ENCODE peak calls at places on chromosomes 6 and 20, in seven cellular contexts. P is prostate gland, X is gastrocnemius medialis, Y is uterus, W is HCT116, Z is ovary, R is transverse colon. C is an unnamed sample.

GRCh38 chr20:45105317-45105716 is 4.4 kb upstream of the KCNS1 start:
- DNase-seq in W (no peak), P (no peak), Z (no peak), R (no peak), X (no peak), Y (no peak), C (no peak)

GRCh38 chr6:32173051-32173727 is 2.7 kb downstream of the AGPAT1 start:
- DNase-seq in W (no peak), R (no peak), P (no peak), X (no peak), Z (no peak), Y (no peak), C (no peak)

GRCh38 chr20:31475032-31475431 is at the start of the genes DEFB124 and REM1:
- DNase-seq in Z (no peak), W (no peak), X (no peak), Y (peak; percentile 73), R (no peak), P (no peak), C (no peak)

GRCh38 chr6:34248198-34248726 is 544 bp downstream of the SMIM29 start:
- DNase-seq in Z (peak; percentile 45), R (peak; percentile 75), X (peak; percentile 70), W (no peak), Y (peak; percentile 72), P (no peak), C (peak; percentile 61)

GRCh38 chr6:110476046-110476849 is at the start of gene SLC22A16:
- DNase-seq in Y (no peak), Z (no peak), R (no peak), X (no peak), W (no peak), P (no peak), C (no peak)

GRCh38 chr6:109315331-109316129 is 66.7 kb downstream of the CD164 start:
- DNase-seq in Y (no peak), W (no peak), Z (no peak), R (no peak), P (no peak), X (no peak), C (no peak)

GRCh38 chr6:163415620-163416379 is 1.3 kb downstream of the QKI start:
- DNase-seq in R (peak; percentile 41), Y (peak; percentile 30), W (no peak), P (peak; percentile 49), X (peak; percentile 73), Z (peak; percentile 35), C (no peak)

GRCh38 chr20:44026932-44027685 is 112.5 kb downstream of the TOX2 start:
- DNase-seq in X (no peak), Z (no peak), R (no peak), W (no peak), P (no peak), Y (no peak), C (no peak)

GRCh38 chr20:54088430-54088829 is 18.0 kb upstream of the BCAS1 start:
- DNase-seq in Y (no peak), X (no peak), W (no peak), P (no peak), Z (no peak), R (no peak), C (no peak)

GRCh38 chr6:80003841-80004198 is 629 bp upstream of the TTK start:
- DNase-seq in P (peak; percentile 7), X (no peak), Y (no peak), R (peak; percentile 24), W (no peak), Z (no peak), C (peak; percentile 9)

GRCh38 chr6:150296890-150297289 is 71.9 kb upstream of the IYD start:
- DNase-seq in P (no peak), X (no peak), W (no peak), Z (no peak), R (no peak), Y (no peak), C (no peak)

GRCh38 chr6:3183071-3183470 is 25.7 kb upstream of the TUBB2A start:
- DNase-seq in W (no peak), Y (no peak), R (no peak), P (no peak), Z (no peak), X (no peak), C (no peak)

GRCh38 chr6:12353731-12354130 is 63.6 kb downstream of the EDN1 start:
- DNase-seq in R (no peak), Y (no peak), Z (no peak), X (no peak), W (no peak), P (peak; percentile 39), C (no peak)

GRCh38 chr6:86477510-86478166 is 459.7 kb upstream of the HTR1E start:
- DNase-seq in X (no peak), W (no peak), Z (no peak), R (no peak), P (no peak), Y (no peak), C (no peak)

GRCh38 chr20:47330933-47331708 is 25.4 kb downstream of the ZMYND8 start:
- DNase-seq in P (no peak), X (no peak), Z (no peak), R (peak; percentile 51), Y (no peak), W (peak; percentile 76), C (no peak)

GRCh38 chr6:44057238-44057930 is 69.9 kb downstream of the MRPL14 start:
- DNase-seq in Z (no peak), P (no peak), X (no peak), R (no peak), W (no peak), Y (no peak), C (no peak)

GRCh38 chr6:84906514-84906913 is 142.1 kb upstream of the TBX18 start:
- DNase-seq in P (no peak), X (no peak), Z (no peak), R (no peak), Y (no peak), W (no peak), C (no peak)

GRCh38 chr6:30600576-30600975 is 16.5 kb downstream of the PPP1R10 start:
- DNase-seq in P (no peak), X (no peak), Z (no peak), R (no peak), Y (no peak), W (no peak), C (no peak)

GRCh38 chr6:104014560-104014959 is 845.2 kb downstream of the HACE1 start:
- DNase-seq in Z (no peak), Y (no peak), P (no peak), W (no peak), R (no peak), X (no peak), C (no peak)

GRCh38 chr20:1579488-1579887 is 22.0 kb upstream of the SIRPD start:
- DNase-seq in Z (no peak), Y (no peak), P (no peak), R (no peak), W (no peak), X (no peak), C (no peak)
- H3K4me3 ChIP-seq in Z (no peak overlapping the region), Y (no peak overlapping the region), P (no peak overlapping the region), R (no peak overlapping the region), W (no peak overlapping the region), X (no peak overlapping the region), C (no peak overlapping the region)

GRCh38 chr6:146543211-146543939 is at the start of gene RAB32:
- DNase-seq in W (no peak), P (peak; percentile 85), Y (peak; percentile 93), R (peak; percentile 93), Z (peak; percentile 90), X (peak; percentile 80), C (peak; percentile 80)

GRCh38 chr6:146542881-146543210 is 787 bp upstream of the RAB32 start:
- DNase-seq in P (no peak), W (no peak), R (no peak), X (no peak), Y (no peak), Z (no peak), C (no peak)

GRCh38 chr6:146544783-146545182 is 1.1 kb downstream of the RAB32 start:
- DNase-seq in X (no peak), W (no peak), R (no peak), Y (no peak), P (no peak), Z (no peak), C (no peak)

GRCh38 chr6:146545608-146546007 is 2.0 kb downstream of the RAB32 start:
- DNase-seq in P (no peak), Y (no peak), Z (no peak), W (no peak), X (no peak), R (no peak), C (no peak)

DNA sequence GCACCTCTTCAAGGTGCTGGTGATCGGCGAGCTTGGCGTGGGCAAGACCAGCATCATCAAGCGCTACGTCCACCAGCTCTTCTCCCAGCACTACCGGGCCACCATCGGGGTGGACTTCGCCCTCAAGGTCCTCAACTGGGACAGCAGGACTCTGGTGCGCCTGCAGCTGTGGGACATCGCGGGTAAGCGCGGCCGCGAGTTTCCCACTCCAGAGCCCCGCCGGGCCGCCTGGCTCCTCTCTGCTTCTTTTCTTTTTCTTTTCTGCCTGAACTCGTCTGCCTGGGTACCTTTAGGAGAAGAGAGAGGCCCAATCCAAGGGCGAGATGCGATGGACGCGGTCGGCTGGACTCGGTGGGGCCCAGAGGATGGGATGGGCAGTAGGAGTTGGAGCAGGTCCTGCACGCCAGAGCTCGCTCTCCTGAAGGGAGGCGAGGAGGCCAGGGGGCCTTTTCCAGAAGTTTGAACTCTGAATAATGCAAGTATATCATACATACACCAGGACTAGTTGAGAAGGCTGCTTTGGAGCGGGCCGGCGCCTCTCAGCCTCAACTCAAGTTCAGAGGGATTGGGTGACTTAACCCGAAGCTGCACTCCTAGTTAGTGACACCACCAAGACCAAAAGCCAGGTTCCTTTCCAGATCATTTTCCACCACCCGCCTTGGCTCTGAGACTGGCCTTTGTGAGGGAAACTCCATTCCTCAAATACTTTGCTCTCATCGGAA is 468 bp downstream of the RAB32 start:
- DNase-seq in R (peak; percentile 67), Y (no peak), W (no peak), P (peak; percentile 11), X (peak; percentile 16), Z (peak; percentile 39), C (peak; percentile 37)
- TF ChIP-seq POLR2A in R (peak; percentile 77), Y (no peak), W (no peak), P (no peak), X (peak; percentile 1), Z (no peak), C (no peak)

DNA sequence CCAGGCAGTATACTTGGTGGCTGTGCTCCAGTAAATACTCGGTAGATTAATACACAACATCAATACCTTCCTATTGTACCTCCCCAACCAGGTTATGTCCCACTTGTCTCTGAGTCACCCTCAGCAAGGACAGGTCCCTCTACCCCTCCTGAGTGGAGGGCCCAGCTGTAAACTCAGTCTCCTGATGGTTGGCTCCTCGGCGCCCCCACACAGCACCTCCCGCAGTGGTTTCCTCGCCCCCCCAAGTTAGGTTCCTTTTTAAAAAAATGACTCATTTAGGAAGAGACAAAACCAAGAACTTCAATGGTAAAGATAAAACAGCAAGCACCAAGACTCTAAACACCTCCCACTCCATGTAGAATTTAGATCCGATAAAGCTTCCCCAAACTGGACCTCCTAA is 83.6 kb downstream of the TRERF1 start:
- DNase-seq in Y (no peak), Z (no peak), R (no peak), X (no peak), P (no peak), W (no peak), C (no peak)
- H3K4me3 ChIP-seq in Y (no peak overlapping the region), Z (no peak overlapping the region), R (no peak overlapping the region), X (no peak overlapping the region), P (no peak overlapping the region), W (no peak overlapping the region), C (no peak overlapping the region)

DNA sequence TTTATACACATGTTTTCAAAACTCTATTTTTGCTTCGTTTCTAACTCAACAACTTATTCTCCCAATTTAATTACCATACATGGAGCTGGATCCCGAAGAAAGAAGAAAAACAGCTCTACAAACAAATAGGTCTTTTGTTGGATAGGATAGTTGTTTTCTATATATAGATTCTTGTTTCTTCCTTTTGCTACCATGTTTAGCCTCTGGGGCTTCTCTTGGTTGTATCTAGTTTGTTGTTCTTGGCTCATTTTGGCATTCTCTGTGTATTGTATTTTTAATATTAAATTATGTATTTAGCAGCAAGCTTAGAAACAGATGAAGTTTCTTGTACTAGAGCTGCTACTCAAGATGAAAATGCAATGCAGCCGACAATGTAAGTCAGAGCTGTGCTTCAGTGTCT is 60.9 kb downstream of the PLCB4 start:
- DNase-seq in P (no peak), W (no peak), Y (no peak), X (no peak), Z (no peak), R (no peak), C (no peak)
- TF ChIP-seq POLR2A in P (no peak), W (no peak), Y (no peak), X (no peak), Z (no peak), R (no peak), C (no peak)

C was measured in tibial nerve.